ENCODE peak calls at places on chromosomes 13 and 19, in five cellular contexts. A is uterus, J is tibial artery, R is LNCaP clone FGC, V is IMR-90. P is an unnamed sample.

GRCh38 chr19:41362143-41362847 is 1.7 kb downstream of the B9D2 start:
- DNase-seq in J (no peak), A (no peak), V (no peak), R (no peak), P (no peak)

GRCh38 chr13:39364797-39365468 is 238.1 kb downstream of the LHFPL6 start:
- DNase-seq in J (no peak), V (peak), A (no peak), R (peak), P (peak)

GRCh38 chr19:48568345-48568886 is 16.4 kb downstream of the SULT2B1 start:
- DNase-seq in R (no peak), V (peak), A (peak), J (peak), P (peak)

GRCh38 chr13:43354147-43354945 is 331.0 kb downstream of the DNAJC15 start:
- DNase-seq in J (no peak), V (no peak), A (no peak), R (no peak), P (no peak)

GRCh38 chr19:39825531-39826076 is 8.4 kb downstream of the DYRK1B start:
- DNase-seq in V (no peak), A (no peak), R (no peak), J (no peak), P (no peak)

GRCh38 chr13:100542546-100543156 is 45.9 kb downstream of the GGACT start:
- DNase-seq in J (no peak), A (no peak), R (no peak), V (peak), P (peak)

GRCh38 chr13:24287748-24288287 is 21.6 kb upstream of the C1QTNF9 start:
- DNase-seq in A (no peak), J (no peak), R (no peak), V (no peak), P (no peak)

GRCh38 chr13:38366954-38367645 is 17.4 kb downstream of the UFM1 start:
- DNase-seq in J (no peak), V (peak), A (no peak), R (no peak), P (no peak)

DNA sequence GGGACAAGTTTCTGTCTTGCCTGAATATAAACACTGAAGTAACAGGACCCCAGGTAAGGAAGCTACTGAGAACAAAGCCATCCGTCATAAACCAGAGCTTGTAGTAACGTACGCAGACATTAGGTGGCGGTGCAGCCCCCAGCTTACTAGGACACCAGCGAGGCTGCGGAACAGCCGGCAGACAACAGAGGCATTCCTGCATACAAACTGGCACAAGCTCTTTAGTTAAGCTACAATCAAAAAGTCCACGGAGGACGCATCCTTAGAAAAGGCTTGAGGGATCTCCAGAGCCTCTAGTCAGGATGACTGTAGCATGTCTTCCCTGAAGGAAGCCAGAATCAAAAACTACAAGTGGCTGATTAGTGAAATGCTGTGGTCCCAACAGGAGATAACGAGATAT is 26.2 kb downstream of the ZNF160 start:
- DNase-seq in V (peak), R (no peak), A (peak), J (no peak), P (peak)
- H3K4me3 ChIP-seq in V (no peak), R (no peak), A (no peak), J (no peak), P (no peak)

GRCh38 chr13:79812070-79812850 is 331.3 kb downstream of the NDFIP2 start:
- DNase-seq in R (no peak), A (no peak), V (no peak), J (no peak), P (no peak)
- H3K4me3 ChIP-seq in R (no peak), A (no peak), V (no peak), J (no peak), P (no peak)

GRCh38 chr13:99257291-99257690 is 888 bp downstream of the GPR18 start:
- DNase-seq in A (no peak), R (no peak), V (no peak), J (no peak), P (no peak)
- H3K4me3 ChIP-seq in A (no peak), R (no peak), V (no peak), J (no peak), P (no peak)

DNA sequence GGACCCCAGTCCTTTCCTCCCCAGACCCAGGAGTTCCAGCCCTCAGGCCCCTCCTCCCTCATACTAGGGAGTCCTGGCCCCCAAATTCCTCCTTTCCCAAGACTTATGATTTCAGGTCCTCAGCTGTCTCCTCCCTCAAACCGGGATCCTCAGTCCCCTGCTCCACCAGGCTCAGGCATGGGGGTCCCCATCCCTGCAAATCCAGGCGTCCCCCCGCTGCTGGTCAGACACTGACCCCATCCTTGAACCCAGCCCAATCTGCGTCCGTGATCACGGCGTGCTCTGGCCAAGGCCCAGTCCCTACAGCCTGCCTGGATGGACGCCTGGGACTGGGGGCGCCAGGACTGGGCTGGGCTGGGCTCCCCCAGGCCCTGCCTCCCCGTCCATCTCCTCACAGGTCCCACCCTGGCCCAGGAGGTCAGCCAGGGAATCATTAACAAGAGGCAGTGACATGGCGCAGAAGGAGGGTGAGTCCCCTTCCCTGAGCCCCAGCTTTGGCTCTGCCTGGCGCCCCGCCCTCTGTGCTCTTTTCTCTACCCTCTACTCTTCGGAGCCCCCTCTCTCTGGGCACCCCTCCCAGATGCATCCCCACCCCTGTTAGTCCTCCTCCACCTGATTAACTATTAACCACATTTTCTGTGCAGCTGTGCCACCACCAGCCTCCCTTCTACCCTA is 672 bp downstream of the HPN start:
- DNase-seq in V (no peak), A (no peak), R (no peak), J (no peak), P (no peak)
- H3K4me3 ChIP-seq in V (no peak), A (no peak), R (peak), J (no peak), P (no peak)

GRCh38 chr13:46595918-46596315 is 42.9 kb downstream of the LRCH1 start:
- DNase-seq in R (no peak), A (no peak), J (no peak), V (no peak), P (no peak)
- H3K4me3 ChIP-seq in R (no peak), A (no peak), J (no peak), V (no peak), P (no peak)

DNA sequence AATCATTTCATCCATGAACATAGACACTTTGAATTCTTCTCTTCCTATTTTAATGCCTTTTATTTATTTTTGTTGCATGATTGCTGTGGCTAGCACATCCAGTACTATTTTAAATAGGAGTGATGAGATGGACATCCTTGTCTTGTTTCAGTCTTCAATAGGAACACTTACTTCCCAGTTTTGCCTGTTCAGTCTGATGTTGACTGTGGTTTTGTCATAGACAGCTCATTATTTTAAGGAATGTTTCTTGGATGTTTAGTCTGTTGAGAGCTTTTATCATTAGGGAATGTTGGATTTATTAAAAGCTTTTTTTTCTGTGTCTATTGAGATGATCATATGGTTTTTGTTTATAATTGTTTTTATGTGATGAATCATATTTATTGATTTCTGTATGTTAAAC is 586.6 kb downstream of the SLITRK1 start:
- DNase-seq in V (peak), R (no peak), A (no peak), J (no peak), P (no peak)
- H3K4me3 ChIP-seq in V (no peak), R (no peak), A (no peak), J (no peak), P (no peak)

GRCh38 chr13:48028066-48028465 is 9.5 kb upstream of the NUDT15 start:
- DNase-seq in J (no peak), A (no peak), V (no peak), R (no peak), P (no peak)
- H3K4me3 ChIP-seq in J (no peak), A (no peak), V (no peak), R (no peak), P (no peak)

GRCh38 chr19:6744381-6745288 is 5.2 kb downstream of the TRIP10 start:
- DNase-seq in R (no peak), V (peak), A (peak), J (peak), P (peak)
- H3K4me3 ChIP-seq in R (no peak), V (no peak), A (no peak), J (peak), P (peak)

GRCh38 chr13:20272104-20272503 is 40.0 kb upstream of the GJB6 start:
- DNase-seq in J (no peak), R (no peak), V (no peak), A (no peak), P (no peak)
- H3K4me3 ChIP-seq in J (no peak), R (no peak), V (no peak), A (no peak), P (no peak)

GRCh38 chr19:31145021-31145420 is 204.2 kb downstream of the TSHZ3 start:
- DNase-seq in V (no peak), A (no peak), J (no peak), R (no peak), P (no peak)

GRCh38 chr19:31145909-31146453 is 203.3 kb downstream of the TSHZ3 start:
- DNase-seq in R (no peak), V (no peak), A (no peak), J (no peak), P (no peak)

GRCh38 chr19:31144069-31144468 is 205.2 kb downstream of the TSHZ3 start:
- DNase-seq in J (no peak), A (no peak), R (no peak), V (no peak), P (no peak)

GRCh38 chr19:31146546-31147183 is 202.6 kb downstream of the TSHZ3 start:
- DNase-seq in R (no peak), A (no peak), J (no peak), V (no peak), P (no peak)

DNA sequence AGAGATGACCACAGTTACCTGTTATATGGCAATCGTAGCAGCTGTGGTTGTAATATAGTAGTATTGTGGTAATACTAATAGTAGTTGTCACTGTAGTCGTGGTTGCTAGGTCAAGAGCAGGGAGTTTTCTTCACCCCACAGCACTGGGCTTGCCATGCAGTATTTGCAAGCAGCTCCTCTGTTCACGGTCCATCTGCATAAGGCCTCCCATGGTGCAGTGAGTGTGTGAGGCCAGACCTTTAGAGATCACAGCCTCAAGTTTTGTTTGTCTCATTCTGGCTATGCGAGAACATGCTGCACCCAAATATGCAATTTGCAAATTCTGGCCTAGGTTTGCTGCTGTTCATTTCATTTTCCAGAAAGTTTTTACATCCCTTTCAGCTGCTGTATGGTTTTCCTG is 204.8 kb downstream of the TSHZ3 start:
- DNase-seq in J (no peak), V (no peak), R (no peak), A (no peak), P (no peak)
- H3K4me3 ChIP-seq in J (no peak), V (no peak), R (no peak), A (no peak), P (no peak)

P was measured in fibroblast of the aortic adventitia.